ENCODE peak calls at places on chromosomes 13 and 19, in six cellular contexts. P is H9, T is mesenchymal stem cell, V is neuronal stem cell, Y is H1, J is trophoblast cell. K is an unnamed sample.

GRCh38 chr13:70255406-70255991 is 147.2 kb upstream of the KLHL1 start:
- DNase-seq in P (no peak), Y (no peak), V (no peak), J (no peak), T (no peak), K (no peak)

GRCh38 chr19:38012290-38012689 is 105.3 kb downstream of the SIPA1L3 start:
- DNase-seq in P (no peak), V (no peak), Y (no peak), T (no peak), J (no peak), K (no peak)

GRCh38 chr19:50697414-50698124 is 22.0 kb downstream of the SHANK1 start:
- DNase-seq in V (no peak), T (no peak), J (no peak), P (no peak), Y (no peak), K (no peak)

GRCh38 chr19:3387645-3388589 is 21.5 kb downstream of the NFIC start:
- DNase-seq in Y (no peak), P (no peak), V (no peak), T (no peak), J (no peak), K (peak)

GRCh38 chr19:40921005-40921897 is 39.2 kb upstream of the CYP2A7 start:
- DNase-seq in T (peak), Y (no peak), V (no peak), P (no peak), J (no peak), K (no peak)

GRCh38 chr13:36820222-36820621 is 1.2 kb downstream of the RFXAP start:
- DNase-seq in P (no peak), T (peak), V (no peak), J (no peak), Y (no peak), K (no peak)

GRCh38 chr19:17330546-17331253 is 4.0 kb downstream of the ANO8 start:
- DNase-seq in J (no peak), Y (no peak), T (no peak), P (no peak), V (no peak), K (no peak)

GRCh38 chr13:113883921-113884804 is 20.3 kb upstream of the GAS6 start:
- DNase-seq in T (no peak), P (no peak), V (no peak), J (no peak), Y (no peak), K (no peak)

GRCh38 chr13:31885994-31886393 is 145.6 kb upstream of the FRY start:
- DNase-seq in V (no peak), Y (no peak), T (peak), P (no peak), J (peak), K (peak)

GRCh38 chr13:67299731-67300130 is 69.6 kb upstream of the PCDH9 start:
- DNase-seq in V (no peak), P (no peak), T (no peak), J (no peak), Y (no peak), K (peak)

GRCh38 chr13:49840266-49840665 is 47.8 kb upstream of the KPNA3 start:
- DNase-seq in J (no peak), T (no peak), V (no peak), P (no peak), Y (no peak), K (peak)

GRCh38 chr19:30498707-30499106 is 126.5 kb downstream of the ZNF536 start:
- DNase-seq in Y (peak), J (no peak), P (peak), T (no peak), V (no peak), K (no peak)

GRCh38 chr19:12015753-12016116 is 19.7 kb downstream of the ZNF433 start:
- DNase-seq in V (no peak), T (no peak), J (no peak), Y (no peak), P (no peak), K (no peak)

GRCh38 chr13:57633141-57633949 is 1.8 kb downstream of the PCDH17 start:
- DNase-seq in V (no peak), P (peak), Y (peak), J (no peak), T (no peak), K (no peak)

GRCh38 chr19:6457958-6458694 is 1.5 kb downstream of the SLC25A23 start:
- DNase-seq in T (no peak), Y (no peak), P (no peak), V (no peak), J (no peak), K (no peak)

GRCh38 chr19:6455924-6456323 is 3.7 kb downstream of the SLC25A23 start:
- DNase-seq in Y (no peak), T (no peak), P (no peak), J (no peak), V (no peak), K (no peak)

GRCh38 chr19:6460099-6460884 is 700 bp upstream of the SLC25A23 start:
- DNase-seq in T (peak), J (peak), Y (peak), V (peak), P (peak), K (peak)

GRCh38 chr19:6458695-6459355 is 767 bp downstream of the SLC25A23 start:
- DNase-seq in V (no peak), T (no peak), J (no peak), P (no peak), Y (no peak), K (no peak)

DNA sequence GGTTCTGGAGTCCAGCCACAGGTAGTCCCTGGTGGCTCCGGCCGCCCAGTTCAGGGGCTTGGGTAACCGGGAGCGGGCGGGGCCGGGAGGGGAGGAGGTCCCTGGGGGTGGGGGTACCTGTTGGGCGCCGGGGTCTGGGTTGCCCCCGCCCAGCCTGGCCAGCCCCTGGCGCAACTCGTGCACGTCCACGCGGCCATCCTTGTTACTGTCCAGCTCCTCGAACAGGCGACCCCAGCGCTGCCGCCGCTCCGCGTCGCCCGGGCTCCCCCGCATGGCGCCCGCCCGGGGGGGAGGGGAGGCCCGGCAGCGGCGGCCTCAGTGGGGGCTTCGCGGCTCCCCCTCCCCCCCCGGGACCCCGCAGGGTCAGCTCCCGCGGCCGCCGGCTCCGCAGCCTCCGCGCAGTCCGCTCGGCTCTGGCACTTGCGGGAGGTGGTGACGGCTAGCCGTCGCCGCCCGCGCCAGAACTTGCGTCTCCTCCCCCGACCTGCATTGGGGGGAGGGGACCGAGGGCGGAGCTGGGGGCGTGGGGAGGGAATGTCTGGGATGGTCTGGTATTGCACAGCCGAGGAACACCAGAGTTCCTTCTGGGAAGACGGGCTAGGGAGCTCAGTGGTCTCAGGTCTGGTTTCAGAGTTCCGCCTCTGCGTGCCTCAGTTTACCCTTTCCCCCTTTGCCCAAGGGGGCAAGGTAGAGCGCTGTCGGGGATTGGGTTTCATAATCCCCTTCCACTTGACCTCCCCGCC is at the start of gene SLC25A23:
- DNase-seq in P (peak), Y (peak), T (peak), V (peak), J (peak), K (peak)
- H3K23ac ChIP-seq in P (no peak), Y (no peak), T (peak), V (peak), J (no peak), K (no peak)

GRCh38 chr13:89803839-89804238 is 1543.6 kb upstream of the MIR17HG start:
- DNase-seq in J (no peak), P (no peak), V (no peak), Y (no peak), T (no peak), K (no peak)
- H3K14ac ChIP-seq in J (no peak), P (no peak), V (no peak), Y (no peak), T (no peak), K (no peak)

DNA sequence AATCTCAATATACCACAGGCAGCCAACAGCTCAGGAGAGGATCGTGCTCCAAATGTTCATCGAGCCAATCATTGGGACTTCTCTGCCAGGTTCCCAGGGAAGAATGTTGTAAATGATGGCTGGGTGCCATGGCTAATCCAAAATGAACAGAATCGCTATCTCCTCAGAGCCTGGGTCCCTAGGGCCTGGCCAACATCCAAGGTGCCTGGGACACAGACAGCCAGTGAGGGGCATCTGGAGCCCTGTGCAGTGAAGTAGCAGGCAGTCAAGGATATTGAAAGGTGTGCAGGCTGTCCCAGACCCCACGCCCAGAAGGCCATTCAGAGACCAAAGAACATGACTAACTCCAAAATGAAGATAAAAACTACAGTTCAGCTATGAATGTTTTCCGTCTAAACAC is 37.7 kb downstream of the BRD4 start:
- DNase-seq in V (no peak), Y (no peak), P (no peak), T (no peak), J (no peak), K (no peak)
- H3K23ac ChIP-seq in V (no peak), Y (no peak), P (no peak), T (no peak), J (no peak), K (peak)

DNA sequence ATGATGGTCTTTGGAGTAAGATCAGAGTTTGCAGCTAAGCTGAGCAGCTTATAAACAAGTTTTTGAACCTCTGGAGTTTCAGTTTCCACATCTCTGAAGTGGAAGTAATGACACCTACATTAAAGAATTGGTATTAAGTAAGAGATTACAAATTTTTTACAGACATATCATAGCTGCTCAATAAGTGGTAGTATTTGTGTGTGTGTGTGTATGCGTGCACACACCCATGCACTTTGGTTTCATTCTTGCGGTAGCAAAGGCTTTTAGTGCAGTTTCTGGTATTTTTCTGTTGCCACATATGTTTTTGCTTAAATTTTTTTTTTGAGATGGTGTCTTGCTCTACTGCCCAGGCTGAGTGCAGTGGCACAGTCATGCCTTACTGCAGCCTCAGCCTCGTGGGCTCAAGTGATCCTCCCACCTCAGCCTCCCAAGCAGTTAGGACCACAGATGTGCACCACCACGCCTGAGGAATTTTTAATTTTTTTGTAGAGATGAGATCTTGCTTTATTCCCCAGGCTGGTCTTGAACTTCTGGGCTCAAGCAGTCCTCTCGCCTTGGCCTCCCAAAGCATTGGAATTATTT is 4.5 kb downstream of the NAA16 start:
- DNase-seq in Y (no peak), T (peak), P (no peak), V (no peak), J (peak), K (peak)
- H3K14ac ChIP-seq in Y (no peak), T (no peak), P (no peak), V (no peak), J (no peak), K (peak)

GRCh38 chr13:44142540-44142867 is 231.1 kb upstream of the SERP2 start:
- DNase-seq in T (no peak), V (no peak), J (no peak), Y (no peak), P (no peak), K (no peak)

GRCh38 chr13:44142911-44143665 is 230.5 kb upstream of the SERP2 start:
- DNase-seq in J (no peak), Y (no peak), V (no peak), T (peak), P (no peak), K (peak)

GRCh38 chr13:44141725-44142539 is 231.7 kb upstream of the SERP2 start:
- DNase-seq in Y (peak), P (peak), V (peak), J (peak), T (peak), K (peak)

GRCh38 chr13:44140146-44140545 is 233.5 kb upstream of the SERP2 start:
- DNase-seq in V (no peak), Y (peak), P (peak), J (no peak), T (no peak), K (no peak)

DNA sequence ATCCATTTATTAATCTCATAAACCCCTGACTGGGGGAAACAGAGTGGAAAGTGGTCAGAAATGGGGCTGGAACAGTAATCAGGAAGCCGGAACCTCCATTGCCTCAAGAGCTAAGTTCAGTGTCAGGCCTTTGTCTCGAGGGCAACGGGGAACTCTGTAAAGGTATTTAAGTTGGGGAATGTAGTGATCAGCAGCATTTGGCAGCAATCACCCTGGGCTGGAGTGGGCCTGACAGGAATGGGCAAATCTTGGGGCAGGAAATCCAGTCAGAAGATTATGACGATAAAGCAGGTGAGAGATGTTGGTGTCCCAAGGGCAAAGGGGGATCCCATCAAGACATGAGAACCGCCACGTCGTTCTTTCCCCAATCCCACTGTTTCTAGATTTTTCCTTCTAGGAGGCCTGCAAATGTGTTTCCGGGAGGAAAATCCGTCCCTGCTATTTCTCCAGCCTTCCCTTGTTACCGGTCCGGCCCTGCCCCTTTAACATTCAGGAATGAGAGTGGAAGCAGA is 232.4 kb upstream of the SERP2 start:
- DNase-seq in P (no peak), Y (no peak), J (no peak), V (no peak), T (no peak), K (no peak)
- H3K23ac ChIP-seq in P (no peak), Y (no peak), J (no peak), V (peak), T (no peak), K (peak)

GRCh38 chr13:30019648-30020626 is 169.5 kb upstream of the UBL3 start:
- DNase-seq in V (no peak), P (no peak), Y (no peak), J (peak), T (no peak), K (no peak)
- H3K14ac ChIP-seq in V (no peak), P (no peak), Y (no peak), J (peak), T (no peak), K (no peak)

GRCh38 chr19:18719541-18719940 is 36.1 kb downstream of the CRTC1 start:
- DNase-seq in P (no peak), Y (no peak), J (no peak), V (no peak), T (no peak), K (no peak)

GRCh38 chr19:18725755-18726416 is 42.4 kb downstream of the CRTC1 start:
- DNase-seq in Y (no peak), T (no peak), V (no peak), P (peak), J (no peak), K (no peak)

GRCh38 chr19:18726846-18727245 is 43.4 kb downstream of the CRTC1 start:
- DNase-seq in T (no peak), J (no peak), Y (no peak), V (no peak), P (no peak), K (no peak)

GRCh38 chr19:18726417-18726767 is 42.9 kb downstream of the CRTC1 start:
- DNase-seq in V (no peak), T (no peak), J (no peak), P (no peak), Y (no peak), K (no peak)

DNA sequence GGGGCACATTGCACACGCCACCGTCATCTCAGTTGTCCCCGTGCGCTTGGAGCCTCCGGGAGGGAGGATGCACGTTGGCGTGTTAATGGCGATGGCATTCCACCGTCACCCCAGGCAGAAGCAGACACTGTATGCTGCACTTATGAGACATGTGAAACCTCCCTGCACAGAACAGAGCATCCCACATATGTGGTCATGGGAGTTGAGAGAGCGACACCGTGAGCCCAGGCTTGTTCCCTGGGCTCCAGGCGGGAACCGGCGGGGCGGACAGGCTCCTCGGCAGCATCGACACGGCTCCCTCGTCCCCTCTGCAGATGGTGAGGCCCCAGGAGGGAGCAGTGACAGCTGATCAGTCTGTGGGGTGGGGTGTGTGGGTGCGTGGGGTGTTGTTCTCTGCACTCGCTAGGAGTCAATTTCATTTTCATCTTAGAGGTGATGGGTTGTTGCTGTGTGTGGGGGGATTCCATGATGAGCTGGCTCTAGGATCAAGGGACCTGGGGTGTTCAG is 40.4 kb downstream of the CRTC1 start:
- DNase-seq in P (no peak), V (no peak), Y (no peak), J (no peak), T (no peak), K (no peak)
- H3K23ac ChIP-seq in P (no peak), V (peak), Y (no peak), J (no peak), T (peak), K (no peak)